ENCODE peak calls at places on chromosomes 16 and 17, in eight cellular contexts. X is ureter, N is amygdala, Z is HCEC 1CT, G is NCI-H82, C is NCI-H1092, D is aorta, H is cardiac muscle cell. L is an unnamed sample.

GRCh38 chr16:72739577-72739976 is 308.4 kb downstream of the ZFHX3 start:
- DNase-seq in X (no peak), N (no peak), Z (peak; percentile 29), G (no peak), C (no peak), D (no peak), H (peak; percentile 46), L (no peak)

GRCh38 chr17:10172241-10172741 is 26.1 kb downstream of the GAS7 start:
- DNase-seq in X (no peak), N (no peak), Z (no peak), G (peak; percentile 54), C (no peak), D (no peak), H (no peak), L (no peak)

GRCh38 chr17:4074831-4075495 is 67.9 kb downstream of the ZZEF1 start:
- DNase-seq in X (no peak), N (no peak), Z (peak; percentile 50), G (peak; percentile 60), C (no peak), D (no peak), H (peak; percentile 50), L (no peak)

GRCh38 chr17:19020016-19020415 is 15.5 kb upstream of the FAM83G start:
- DNase-seq in X (no peak), N (no peak), Z (no peak), G (no peak), C (no peak), D (peak; percentile 22), H (no peak), L (no peak)

GRCh38 chr17:78563189-78564145 is 13.7 kb downstream of the DNAH17 start:
- DNase-seq in X (no peak), N (no peak), Z (no peak), G (no peak), C (no peak), D (peak; percentile 63), H (no peak), L (no peak)

GRCh38 chr16:88503374-88503770 is 50.3 kb downstream of the ZFPM1 start:
- DNase-seq in X (no peak), N (no peak), Z (no peak), G (no peak), C (no peak), D (no peak), H (no peak), L (no peak)

GRCh38 chr16:58099097-58099955 is 29.9 kb downstream of the CFAP20 start:
- DNase-seq in X (no peak), N (no peak), Z (no peak), G (peak; percentile 70), C (no peak), D (no peak), H (no peak), L (no peak)

GRCh38 chr17:69672924-69673323 is 258.4 kb downstream of the MAP2K6 start:
- DNase-seq in X (no peak), N (no peak), Z (peak; percentile 68), G (no peak), C (no peak), D (no peak), H (no peak), L (no peak)

GRCh38 chr17:42337442-42337841 is 49.1 kb downstream of the STAT5A start:
- DNase-seq in X (no peak), N (no peak), Z (no peak), G (no peak), C (no peak), D (peak; percentile 64), H (no peak), L (peak; percentile 77)

L was measured in activated T-helper 2 cell treated with anti-CD3 and anti-CD28 coated beads, Interferon-gamma antibody, Interleukin-2, Interleukin-4, amounts not matched to agents 10 μg/mL and 5 μg/mL and 100 μg/mL, durations not matched to agents 14 hours and 24 hours and 36 hours.